ENCODE peak calls at places on chromosome 6, in five cellular contexts. L, N, Y, F and B are unnamed samples.
A peak's percentile ranks its signal among the peaks of the same experiment; 100 is the strongest.

GRCh38 chr6:110348956-110349565 is 9.1 kb downstream of the METTL24 start:
- DNase-seq in L (no peak), N (no peak), Y (no peak), F (no peak), B (no peak)

GRCh38 chr6:123091091-123091895 is 95.3 kb downstream of the CLVS2 start:
- DNase-seq in L (no peak), N (no peak), Y (peak; percentile 53), F (no peak), B (no peak)

GRCh38 chr6:16239090-16239797 is 857 bp downstream of the GMPR start:
- DNase-seq in L (peak; percentile 19), N (peak; percentile 35), Y (peak; percentile 30), F (no peak), B (no peak)

GRCh38 chr6:129542705-129543104 is 167.3 kb downstream of the ARHGAP18 start:
- DNase-seq in L (no peak), N (no peak), Y (no peak), F (no peak), B (no peak)

GRCh38 chr6:159819932-159820640 is 20.0 kb downstream of the PNLDC1 start:
- DNase-seq in L (peak; percentile 83), N (peak; percentile 53), Y (no peak), F (no peak), B (no peak)

GRCh38 chr6:143059616-143060353 is 904 bp upstream of the AIG1 start:
- DNase-seq in L (peak; percentile 40), N (peak; percentile 41), Y (peak; percentile 87), F (peak; percentile 51), B (peak; percentile 75)

GRCh38 chr6:125773387-125774341 is 17.1 kb upstream of the NCOA7 start:
- DNase-seq in L (no peak), N (peak; percentile 7), Y (no peak), F (no peak), B (no peak)

GRCh38 chr6:151620179-151620578 is 126.4 kb downstream of the CCDC170 start:
- DNase-seq in L (no peak), N (no peak), Y (no peak), F (no peak), B (no peak)

GRCh38 chr6:153002613-153003293 is at the start of gene MTRF1L:
- DNase-seq in L (peak; percentile 94), N (peak; percentile 94), Y (peak; percentile 90), F (peak; percentile 91), B (peak; percentile 82)

GRCh38 chr6:12280458-12280857 is 9.7 kb upstream of the EDN1 start:
- DNase-seq in L (no peak), N (no peak), Y (no peak), F (no peak), B (no peak)